ENCODE peak calls at places on chromosome 14, in nine cellular contexts. Y, O, T, M, I, W, B, Z and V are unnamed samples.
A peak's percentile ranks its signal among the peaks of the same experiment; 100 is the strongest.

GRCh38 chr14:68876976-68877375 is 84.1 kb upstream of the ZFP36L1 start:
- DNase-seq in I (no peak), B (no peak), O (no peak), Y (no peak), T (no peak), M (no peak), W (peak; percentile 59), Z (no peak), V (no peak)

GRCh38 chr14:91373591-91374245 is 43.9 kb downstream of the CCDC88C start:
- DNase-seq in B (no peak), M (no peak), O (no peak), I (no peak), W (no peak), T (peak; percentile 53), Y (no peak), Z (no peak), V (no peak)

GRCh38 chr14:21104448-21105060 is 3.7 kb downstream of the TMEM253 start:
- DNase-seq in W (peak; percentile 85), I (peak; percentile 76), O (peak; percentile 85), T (peak; percentile 78), Y (no peak), Z (peak; percentile 69), B (peak; percentile 71), M (peak; percentile 73), V (peak; percentile 87)

GRCh38 chr14:100726467-100726811 is 253 bp upstream of the DLK1 start:
- DNase-seq in T (no peak), I (no peak), M (no peak), B (no peak), W (no peak), O (peak; percentile 45), Z (no peak), Y (no peak), V (peak; percentile 29)

GRCh38 chr14:29028973-29029582 is 262.5 kb downstream of the FOXG1 start:
- DNase-seq in Z (no peak), T (no peak), O (no peak), B (no peak), I (no peak), M (no peak), Y (no peak), W (no peak), V (no peak)

GRCh38 chr14:59711083-59711482 is 134.5 kb upstream of the CCDC175 start:
- DNase-seq in T (no peak), O (no peak), Z (no peak), Y (no peak), B (no peak), I (no peak), W (no peak), M (no peak), V (no peak)

GRCh38 chr14:104389326-104390220 is 190.0 kb upstream of the C14orf180 start:
- DNase-seq in B (no peak), I (no peak), Z (no peak), O (no peak), T (peak; percentile 17), W (peak; percentile 55), M (no peak), Y (no peak), V (peak; percentile 8)

GRCh38 chr14:86462193-86462592 is 932.2 kb downstream of the FLRT2 start:
- DNase-seq in O (peak; percentile 9), B (no peak), Z (no peak), M (no peak), T (no peak), W (no peak), I (no peak), Y (no peak), V (peak; percentile 19)

GRCh38 chr14:99780690-99781089 is 12.5 kb upstream of the EML1 start:
- DNase-seq in Y (no peak), B (no peak), T (no peak), I (no peak), W (peak; percentile 31), Z (no peak), M (no peak), O (no peak), V (no peak)

GRCh38 chr14:73807439-73807838 is 44.2 kb upstream of the PTGR2 start:
- DNase-seq in I (no peak), Y (no peak), B (no peak), Z (no peak), O (no peak), T (no peak), W (no peak), M (no peak), V (no peak)

GRCh38 chr14:23056956-23057756 is at the start of gene CDH24:
- DNase-seq in B (peak; percentile 70), Z (peak; percentile 64), M (peak; percentile 48), T (peak; percentile 67), O (peak; percentile 79), W (peak; percentile 86), Y (no peak), I (peak; percentile 82), V (peak; percentile 75)

GRCh38 chr14:93320489-93320888 is 12.3 kb downstream of the BTBD7 start:
- DNase-seq in W (no peak), I (no peak), T (no peak), O (no peak), B (no peak), M (no peak), Y (no peak), Z (no peak), V (no peak)

DNA sequence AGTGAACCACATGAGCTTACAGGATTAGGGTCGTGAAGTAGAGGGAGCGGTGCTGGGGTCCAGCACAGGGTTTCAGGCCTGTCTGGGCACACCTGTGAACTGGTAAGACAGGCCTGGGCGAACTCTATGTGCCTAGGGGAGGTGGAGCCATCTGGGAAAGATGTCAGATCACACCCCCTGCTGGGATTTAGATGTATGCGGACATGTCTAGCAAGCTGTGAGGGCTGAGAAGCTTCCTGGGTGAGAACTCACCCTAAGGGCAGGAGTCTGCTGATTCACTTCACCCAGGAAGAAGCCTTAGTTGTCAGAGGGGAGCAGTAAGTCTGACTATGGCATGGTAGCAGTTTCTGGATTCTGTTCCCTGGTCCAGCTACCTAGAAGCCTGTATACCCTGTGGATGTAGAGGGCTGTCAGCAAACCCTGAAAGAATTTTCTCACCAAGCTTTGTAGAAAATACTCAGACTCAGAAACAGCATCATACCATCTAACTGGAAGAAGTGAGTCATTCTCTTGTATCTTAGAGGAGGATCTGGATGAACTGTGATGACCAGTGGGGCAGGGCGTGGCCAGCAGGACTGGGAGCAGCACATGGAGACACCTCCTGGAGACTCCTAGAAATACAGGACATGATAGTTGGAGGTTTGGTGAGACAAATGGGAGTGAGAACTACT is 11.2 kb upstream of the PYGL start:
- DNase-seq in M (peak; percentile 61), O (peak; percentile 96), I (peak; percentile 67), B (peak; percentile 66), T (no peak), Y (no peak), W (no peak), Z (peak; percentile 90), V (peak; percentile 66)
- H3K27ac ChIP-seq in M (peak overlapping the region; percentile 59), O (peak overlapping the region; percentile 61), I (peak overlapping the region; percentile 79), B (no peak overlapping the region), T (peak overlapping the region; percentile 17), Y (peak overlapping the region; percentile 81), W (peak overlapping the region; percentile 87), Z (peak overlapping the region; percentile 89), V (no peak overlapping the region)

DNA sequence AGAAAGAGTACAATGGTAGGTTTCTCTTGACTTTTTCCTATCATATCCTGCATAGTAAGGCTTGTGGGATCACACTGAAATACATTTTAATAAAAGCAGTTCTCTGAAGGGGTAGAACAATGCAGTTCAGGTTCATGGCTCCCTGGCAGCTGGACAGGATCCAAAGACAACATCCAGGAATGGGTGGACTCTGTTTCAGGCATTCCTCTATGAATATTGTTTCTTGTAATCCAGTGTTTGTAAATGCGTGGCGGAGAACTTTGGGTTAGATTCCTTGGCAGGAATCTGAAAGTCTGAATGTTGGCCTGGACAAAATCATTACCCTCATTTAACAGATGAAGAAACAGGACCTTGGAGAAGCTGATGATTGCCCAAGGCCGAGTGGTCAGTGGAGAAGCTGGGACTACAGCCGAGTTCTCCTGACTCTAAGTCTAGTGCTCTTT is 43.5 kb downstream of the SYNE2 start:
- DNase-seq in O (peak; percentile 43), B (peak; percentile 79), I (peak; percentile 32), M (peak; percentile 70), T (no peak), Z (no peak), Y (no peak), W (no peak), V (peak; percentile 64)
- H3K4me3 ChIP-seq in O (no peak overlapping the region), B (no peak overlapping the region), I (no peak overlapping the region), M (no peak overlapping the region), T (no peak overlapping the region), Z (no peak overlapping the region), Y (no peak overlapping the region), W (no peak overlapping the region), V (no peak overlapping the region)

GRCh38 chr14:89418452-89418851 is 1.4 kb upstream of the FOXN3 start:
- DNase-seq in W (no peak), I (no peak), O (no peak), Y (no peak), T (no peak), M (no peak), B (no peak), Z (no peak), V (no peak)

GRCh38 chr14:89416002-89416995 is 734 bp downstream of the FOXN3 start:
- DNase-seq in Z (peak; percentile 99), Y (peak; percentile 74), O (peak; percentile 98), I (peak; percentile 99), M (peak; percentile 99), T (peak; percentile 95), W (peak; percentile 98), B (peak; percentile 99), V (peak; percentile 98)

GRCh38 chr14:89418976-89419375 is 1.9 kb upstream of the FOXN3 start:
- DNase-seq in B (no peak), Y (no peak), T (no peak), O (no peak), I (no peak), W (no peak), M (no peak), Z (no peak), V (no peak)

GRCh38 chr14:89417469-89418225 is 614 bp upstream of the FOXN3 start:
- DNase-seq in B (peak; percentile 78), O (peak; percentile 76), Z (peak; percentile 61), W (peak; percentile 83), M (peak; percentile 59), T (peak; percentile 74), Y (peak; percentile 62), I (peak; percentile 60), V (peak; percentile 67)

DNA sequence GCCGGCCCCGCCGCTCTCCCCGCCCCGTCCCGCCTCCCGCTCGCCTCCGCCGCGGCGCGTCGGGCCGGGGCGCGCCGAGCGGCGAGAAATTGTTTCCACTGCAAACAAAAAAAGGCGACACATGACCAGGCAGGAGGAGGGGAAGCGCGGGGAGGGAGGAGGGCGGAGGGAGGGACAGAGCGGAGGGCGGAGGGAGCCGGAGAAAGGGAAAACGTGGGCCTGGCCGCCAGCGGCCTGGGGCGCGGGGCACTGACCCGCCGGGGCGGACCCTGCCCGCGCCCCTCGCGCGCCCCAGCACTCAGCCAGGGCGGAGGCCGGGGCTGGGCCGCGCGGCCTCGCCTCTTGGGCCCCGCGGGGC is at the start of gene FOXN3:
- DNase-seq in B (peak; percentile 92), O (peak; percentile 97), W (peak; percentile 96), I (peak; percentile 91), Z (peak; percentile 80), M (peak; percentile 89), Y (peak; percentile 72), T (peak; percentile 88), V (peak; percentile 92)
- TF ChIP-seq POLR2A in B (peak; percentile 52), O (peak; percentile 78), W (peak; percentile 55), I (peak; percentile 66), Z (no peak), M (peak; percentile 64), Y (no peak), T (peak; percentile 30), V (no peak)

DNA sequence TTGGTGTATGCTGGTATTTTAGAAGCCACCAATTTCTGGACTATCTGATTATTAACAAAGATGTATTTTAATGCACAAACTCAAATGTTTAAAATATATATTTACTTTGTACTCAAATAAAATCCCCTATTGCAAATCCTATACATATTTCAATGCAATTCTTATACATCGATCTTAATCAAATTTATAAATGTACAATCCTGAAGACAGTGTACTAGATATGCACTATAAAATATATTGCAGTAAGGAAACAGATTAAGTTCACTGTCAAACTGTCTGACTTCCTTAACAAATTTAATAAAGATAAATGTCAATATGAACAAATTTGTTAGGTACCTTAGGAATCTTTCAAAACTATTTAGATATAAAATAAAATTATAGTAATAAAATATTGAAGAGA is 43.9 kb downstream of the FOXA1 start:
- DNase-seq in O (no peak), W (no peak), Z (no peak), B (no peak), Y (no peak), M (no peak), I (no peak), T (no peak), V (no peak)
- H3K27ac ChIP-seq in O (no peak overlapping the region), W (no peak overlapping the region), Z (no peak overlapping the region), B (no peak overlapping the region), Y (no peak overlapping the region), M (no peak overlapping the region), I (no peak overlapping the region), T (no peak overlapping the region), V (no peak overlapping the region)